ENCODE peak calls at places on chromosomes 13 and 19, in four cellular contexts. One of them, this sample, is unnamed.

GRCh38 chr19:13684021-13684420 is 80.3 kb upstream of the MRI1 start:
- DNase-seq in sigmoid colon: no peak
- DNase-seq in thoracic aorta: no peak
- DNase-seq in lower leg skin: no peak
- DNase-seq in this sample: no peak

GRCh38 chr13:27309401-27309958 is 38.9 kb downstream of the RASL11A start:
- DNase-seq in lower leg skin: no peak
- DNase-seq in sigmoid colon: no peak
- DNase-seq in thoracic aorta: no peak
- DNase-seq in this sample: no peak

GRCh38 chr13:51619614-51620013 is 35.4 kb downstream of the WDFY2 start:
- DNase-seq in thoracic aorta: no peak
- DNase-seq in lower leg skin: no peak
- DNase-seq in sigmoid colon: no peak
- DNase-seq in this sample: peak; percentile 45

GRCh38 chr19:5018224-5019015 is 49.5 kb downstream of the KDM4B start:
- DNase-seq in sigmoid colon: no peak
- DNase-seq in thoracic aorta: no peak
- DNase-seq in lower leg skin: no peak
- DNase-seq in this sample: no peak

GRCh38 chr19:50496189-50497029 is 14.6 kb downstream of the JOSD2 start:
- DNase-seq in thoracic aorta: no peak
- DNase-seq in sigmoid colon: peak; percentile 60
- DNase-seq in lower leg skin: no peak
- DNase-seq in this sample: no peak

GRCh38 chr13:57409121-57409520 is 222.4 kb upstream of the PCDH17 start:
- DNase-seq in lower leg skin: no peak
- DNase-seq in sigmoid colon: no peak
- DNase-seq in thoracic aorta: no peak
- DNase-seq in this sample: no peak

GRCh38 chr19:10751109-10751972 is 33.5 kb downstream of the DNM2 start:
- DNase-seq in sigmoid colon: no peak
- DNase-seq in thoracic aorta: no peak
- DNase-seq in lower leg skin: no peak
- DNase-seq in this sample: no peak

GRCh38 chr13:27004389-27004788 is 167.2 kb downstream of the USP12 start:
- DNase-seq in thoracic aorta: no peak
- DNase-seq in lower leg skin: no peak
- DNase-seq in sigmoid colon: peak; percentile 29
- DNase-seq in this sample: no peak

GRCh38 chr19:13784731-13785452 is 10.4 kb upstream of the ZSWIM4 start:
- DNase-seq in sigmoid colon: peak; percentile 83
- DNase-seq in lower leg skin: peak; percentile 53
- DNase-seq in thoracic aorta: peak; percentile 47
- DNase-seq in this sample: no peak

GRCh38 chr13:78787189-78787588 is 128.2 kb upstream of the OBI1 start:
- DNase-seq in lower leg skin: no peak
- DNase-seq in thoracic aorta: no peak
- DNase-seq in sigmoid colon: no peak
- DNase-seq in this sample: no peak

GRCh38 chr13:31588923-31589322 is 150.4 kb upstream of the RXFP2 start:
- DNase-seq in lower leg skin: no peak
- DNase-seq in thoracic aorta: no peak
- DNase-seq in sigmoid colon: no peak
- DNase-seq in this sample: no peak

GRCh38 chr19:16141043-16141442 is 2.4 kb upstream of the HSH2D start:
- DNase-seq in lower leg skin: no peak
- DNase-seq in sigmoid colon: no peak
- DNase-seq in thoracic aorta: no peak
- DNase-seq in this sample: no peak

GRCh38 chr13:100796463-100796862 is 121.9 kb upstream of the TMTC4 start:
- DNase-seq in sigmoid colon: no peak
- DNase-seq in thoracic aorta: no peak
- DNase-seq in lower leg skin: no peak
- DNase-seq in this sample: no peak

GRCh38 chr13:100794575-100794974 is 120.0 kb upstream of the TMTC4 start:
- DNase-seq in thoracic aorta: no peak
- DNase-seq in lower leg skin: no peak
- DNase-seq in sigmoid colon: no peak
- DNase-seq in this sample: no peak

GRCh38 chr13:100798739-100799361 is 124.3 kb upstream of the TMTC4 start:
- DNase-seq in sigmoid colon: no peak
- DNase-seq in thoracic aorta: no peak
- DNase-seq in lower leg skin: no peak
- DNase-seq in this sample: no peak

GRCh38 chr13:100800283-100800875 is 125.8 kb upstream of the TMTC4 start:
- DNase-seq in thoracic aorta: no peak
- DNase-seq in lower leg skin: no peak
- DNase-seq in sigmoid colon: no peak
- DNase-seq in this sample: no peak

GRCh38 chr13:100797921-100798320 is 123.3 kb upstream of the TMTC4 start:
- DNase-seq in lower leg skin: no peak
- DNase-seq in thoracic aorta: no peak
- DNase-seq in sigmoid colon: no peak
- DNase-seq in this sample: no peak
- TF ChIP-seq CTCF in lower leg skin: no peak
- TF ChIP-seq CTCF in thoracic aorta: no peak
- TF ChIP-seq CTCF in sigmoid colon: no peak
- TF ChIP-seq CTCF in this sample: no peak

GRCh38 chr19:18350490-18350889 is 10.1 kb downstream of the PGPEP1 start:
- DNase-seq in lower leg skin: no peak
- DNase-seq in thoracic aorta: no peak
- DNase-seq in sigmoid colon: no peak
- DNase-seq in this sample: no peak
- TF ChIP-seq CTCF in lower leg skin: no peak
- TF ChIP-seq CTCF in thoracic aorta: no peak
- TF ChIP-seq CTCF in sigmoid colon: no peak
- TF ChIP-seq CTCF in this sample: no peak

GRCh38 chr13:113084943-113085540 is 20.5 kb upstream of the F7 start:
- DNase-seq in thoracic aorta: no peak
- DNase-seq in sigmoid colon: no peak
- DNase-seq in lower leg skin: no peak
- DNase-seq in this sample: no peak

GRCh38 chr13:113086031-113086750 is 19.4 kb upstream of the F7 start:
- DNase-seq in sigmoid colon: no peak
- DNase-seq in lower leg skin: no peak
- DNase-seq in thoracic aorta: no peak
- DNase-seq in this sample: no peak

GRCh38 chr13:113083402-113084061 is 22.1 kb upstream of the F7 start:
- DNase-seq in thoracic aorta: no peak
- DNase-seq in lower leg skin: peak; percentile 62
- DNase-seq in sigmoid colon: no peak
- DNase-seq in this sample: no peak

GRCh38 chr13:113083022-113083373 is 22.6 kb upstream of the F7 start:
- DNase-seq in lower leg skin: no peak
- DNase-seq in sigmoid colon: no peak
- DNase-seq in thoracic aorta: no peak
- DNase-seq in this sample: no peak

DNA sequence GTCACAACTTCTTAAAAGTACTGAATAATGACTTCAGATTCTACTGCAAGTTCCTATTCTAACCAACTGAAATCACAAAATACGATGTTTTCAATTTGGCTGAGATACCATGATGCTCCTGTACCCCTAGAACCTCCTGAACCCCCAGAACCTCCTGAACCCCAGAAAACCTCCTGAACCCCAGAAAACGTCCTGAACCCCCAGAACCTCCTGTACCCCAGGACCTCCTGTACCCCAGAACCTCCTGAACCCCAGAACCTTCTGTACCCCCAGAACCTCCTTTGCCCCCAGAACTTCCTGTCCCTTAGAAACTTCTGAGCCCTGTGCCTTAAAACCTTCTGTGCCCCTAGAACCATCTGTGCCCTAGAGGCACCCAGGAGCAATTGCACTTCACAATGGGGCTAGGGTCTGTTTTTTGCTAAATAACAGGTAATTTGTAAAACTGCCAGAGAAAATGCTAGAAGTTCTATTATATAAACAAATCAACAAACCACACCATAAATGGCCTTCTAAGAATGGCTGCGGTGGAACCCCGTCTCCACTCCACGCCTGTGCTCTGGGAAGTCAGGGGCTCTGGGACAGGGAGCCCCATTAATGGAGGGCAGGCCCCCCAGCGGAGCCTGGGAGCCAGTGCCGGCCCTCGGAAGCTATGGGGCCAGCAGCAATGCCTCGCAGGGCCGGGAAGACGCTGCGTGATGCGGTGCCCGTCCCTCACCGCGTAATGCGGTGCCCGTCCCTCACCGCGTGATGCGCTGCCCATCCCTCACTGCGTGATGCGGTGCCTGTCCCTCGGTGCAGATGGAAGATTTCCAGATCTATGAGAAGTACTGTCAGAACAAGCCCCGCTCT is 21.3 kb upstream of the F7 start:
- DNase-seq in lower leg skin: no peak
- DNase-seq in thoracic aorta: no peak
- DNase-seq in sigmoid colon: no peak
- DNase-seq in this sample: no peak
- TF ChIP-seq CTCF in lower leg skin: no peak
- TF ChIP-seq CTCF in thoracic aorta: no peak
- TF ChIP-seq CTCF in sigmoid colon: no peak
- TF ChIP-seq CTCF in this sample: no peak

DNA sequence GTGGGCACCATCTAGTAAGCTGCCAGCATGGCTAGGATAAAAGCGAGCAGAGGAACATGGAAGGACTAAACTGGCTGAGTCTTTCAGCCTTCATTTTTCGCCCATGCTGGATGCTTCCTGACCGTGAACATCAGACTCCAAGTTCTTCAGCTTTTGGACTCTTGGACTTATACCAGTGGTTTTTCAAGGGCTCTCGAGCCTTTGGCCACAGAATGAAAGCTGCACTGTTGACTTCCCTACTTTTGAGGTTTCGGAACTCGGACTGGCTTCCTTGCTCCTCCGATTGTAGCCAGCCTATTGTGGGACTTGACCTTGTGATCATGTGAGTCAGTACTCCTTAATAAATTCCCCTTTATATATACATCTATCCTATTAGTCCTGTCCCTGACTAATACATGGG is 785.1 kb upstream of the SLITRK6 start:
- DNase-seq in sigmoid colon: no peak
- DNase-seq in thoracic aorta: no peak
- DNase-seq in lower leg skin: no peak
- DNase-seq in this sample: no peak
- TF ChIP-seq CTCF in sigmoid colon: no peak
- TF ChIP-seq CTCF in thoracic aorta: no peak
- TF ChIP-seq CTCF in lower leg skin: no peak
- TF ChIP-seq CTCF in this sample: no peak

DNA sequence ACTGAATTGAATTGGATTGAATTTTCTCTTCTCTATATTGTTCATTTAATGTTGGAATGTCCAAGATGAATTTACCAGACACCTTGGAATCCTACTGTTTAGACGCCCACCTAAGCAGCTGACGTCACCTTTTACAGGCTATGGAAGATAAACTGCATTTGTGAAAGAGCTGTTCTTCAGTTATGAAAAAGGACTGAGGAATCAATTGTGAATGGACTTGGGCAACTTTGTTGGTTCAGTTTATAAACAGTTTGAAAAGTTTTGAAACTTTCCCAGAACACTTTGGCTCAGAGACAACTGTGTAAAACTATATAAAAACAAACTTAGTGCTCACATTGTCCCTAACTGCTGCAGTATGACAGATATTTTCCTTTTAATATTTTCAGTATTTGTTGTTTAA is 590.8 kb upstream of the SPRY2 start:
- DNase-seq in lower leg skin: no peak
- DNase-seq in thoracic aorta: no peak
- DNase-seq in sigmoid colon: no peak
- DNase-seq in this sample: no peak
- TF ChIP-seq CTCF in lower leg skin: no peak
- TF ChIP-seq CTCF in thoracic aorta: no peak
- TF ChIP-seq CTCF in sigmoid colon: no peak
- TF ChIP-seq CTCF in this sample: no peak

GRCh38 chr13:99658266-99658991 is 157.2 kb downstream of the TM9SF2 start:
- DNase-seq in lower leg skin: peak; percentile 19
- DNase-seq in thoracic aorta: no peak
- DNase-seq in sigmoid colon: peak; percentile 72
- DNase-seq in this sample: peak; percentile 32
- TF ChIP-seq CTCF in lower leg skin: no peak
- TF ChIP-seq CTCF in thoracic aorta: no peak
- TF ChIP-seq CTCF in sigmoid colon: no peak
- TF ChIP-seq CTCF in this sample: peak; percentile 59

GRCh38 chr19:42179501-42179817 is 38.0 kb downstream of the DEDD2 start:
- DNase-seq in lower leg skin: no peak
- DNase-seq in sigmoid colon: no peak
- DNase-seq in thoracic aorta: no peak
- DNase-seq in this sample: no peak
- TF ChIP-seq CTCF in lower leg skin: no peak
- TF ChIP-seq CTCF in sigmoid colon: no peak
- TF ChIP-seq CTCF in thoracic aorta: no peak
- TF ChIP-seq CTCF in this sample: no peak

GRCh38 chr13:109196896-109197295 is 567.5 kb downstream of the MYO16 start:
- DNase-seq in sigmoid colon: no peak
- DNase-seq in lower leg skin: no peak
- DNase-seq in thoracic aorta: no peak
- DNase-seq in this sample: no peak
- TF ChIP-seq CTCF in sigmoid colon: no peak
- TF ChIP-seq CTCF in lower leg skin: no peak
- TF ChIP-seq CTCF in thoracic aorta: peak; percentile 9
- TF ChIP-seq CTCF in this sample: no peak

DNA sequence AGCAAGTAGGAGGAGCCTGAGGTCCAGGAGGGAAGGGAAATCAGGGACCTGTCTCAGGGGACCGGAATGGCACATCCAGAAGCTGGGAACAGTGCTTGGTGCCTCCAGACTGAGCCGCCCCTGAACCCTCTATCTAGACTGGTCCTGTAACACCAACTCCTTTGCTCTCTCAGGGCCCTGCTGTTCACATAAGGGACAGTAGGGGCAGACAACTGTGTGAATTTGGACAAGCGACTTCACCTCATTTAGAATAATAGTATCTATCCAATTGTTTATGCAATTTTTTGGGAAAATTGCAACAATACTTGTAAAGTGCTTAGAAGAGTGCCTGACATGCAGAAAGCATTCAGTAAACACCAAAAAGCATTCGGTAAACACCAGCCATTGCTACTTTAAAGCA is 14.0 kb downstream of the SYMPK start:
- DNase-seq in lower leg skin: no peak
- DNase-seq in sigmoid colon: no peak
- DNase-seq in thoracic aorta: no peak
- DNase-seq in this sample: no peak
- TF ChIP-seq CTCF in lower leg skin: no peak
- TF ChIP-seq CTCF in sigmoid colon: no peak
- TF ChIP-seq CTCF in thoracic aorta: no peak
- TF ChIP-seq CTCF in this sample: peak; percentile 27

This sample was measured in AG09309.